ENCODE peak calls at places on chromosomes 7 and 10, in eight cellular contexts. R, L, Y, F, Q, X, V and S are unnamed samples.

GRCh38 chr7:151796091-151796870 is 80.6 kb downstream of the PRKAG2 start:
- DNase-seq in R (no peak), L (no peak), Y (peak), F (no peak), Q (peak), X (no peak), V (peak), S (no peak)

GRCh38 chr7:101816499-101817030 is 861 bp upstream of the CUX1 start:
- DNase-seq in R (peak), L (peak), Y (peak), F (no peak), Q (no peak), X (no peak), V (no peak), S (no peak)

GRCh38 chr7:19552576-19552975 is 156.3 kb downstream of the POLR1F start:
- DNase-seq in R (no peak), L (no peak), Y (no peak), F (no peak), Q (no peak), X (no peak), V (no peak), S (no peak)

GRCh38 chr10:78199019-78199418 is 165.4 kb downstream of the RPS24 start:
- DNase-seq in R (no peak), L (peak), Y (no peak), F (no peak), Q (no peak), X (no peak), V (no peak), S (no peak)

GRCh38 chr7:157688439-157689268 is 351.9 kb downstream of the DNAJB6 start:
- DNase-seq in R (no peak), L (peak), Y (no peak), F (no peak), Q (no peak), X (no peak), V (no peak), S (no peak)

GRCh38 chr7:47690902-47691558 is 109.1 kb upstream of the TNS3 start:
- DNase-seq in R (no peak), L (no peak), Y (no peak), F (no peak), Q (peak), X (peak), V (no peak), S (no peak)

GRCh38 chr7:29345590-29345989 is 151.0 kb downstream of the CHN2 start:
- DNase-seq in R (no peak), L (peak), Y (peak), F (no peak), Q (no peak), X (no peak), V (peak), S (peak)

GRCh38 chr7:120583835-120584586 is 273.9 kb downstream of the TSPAN12 start:
- DNase-seq in R (no peak), L (no peak), Y (no peak), F (no peak), Q (peak), X (peak), V (peak), S (no peak)

GRCh38 chr7:54792383-54792782 is 33.4 kb upstream of the SEC61G start:
- DNase-seq in R (no peak), L (no peak), Y (no peak), F (no peak), Q (no peak), X (no peak), V (no peak), S (no peak)

GRCh38 chr7:88254721-88255120 is 34.9 kb upstream of the SRI start:
- DNase-seq in R (no peak), L (no peak), Y (no peak), F (no peak), Q (peak), X (no peak), V (peak), S (no peak)

GRCh38 chr10:11663763-11664555 is 52.5 kb upstream of the USP6NL start:
- DNase-seq in R (no peak), L (no peak), Y (no peak), F (no peak), Q (no peak), X (no peak), V (no peak), S (no peak)

DNA sequence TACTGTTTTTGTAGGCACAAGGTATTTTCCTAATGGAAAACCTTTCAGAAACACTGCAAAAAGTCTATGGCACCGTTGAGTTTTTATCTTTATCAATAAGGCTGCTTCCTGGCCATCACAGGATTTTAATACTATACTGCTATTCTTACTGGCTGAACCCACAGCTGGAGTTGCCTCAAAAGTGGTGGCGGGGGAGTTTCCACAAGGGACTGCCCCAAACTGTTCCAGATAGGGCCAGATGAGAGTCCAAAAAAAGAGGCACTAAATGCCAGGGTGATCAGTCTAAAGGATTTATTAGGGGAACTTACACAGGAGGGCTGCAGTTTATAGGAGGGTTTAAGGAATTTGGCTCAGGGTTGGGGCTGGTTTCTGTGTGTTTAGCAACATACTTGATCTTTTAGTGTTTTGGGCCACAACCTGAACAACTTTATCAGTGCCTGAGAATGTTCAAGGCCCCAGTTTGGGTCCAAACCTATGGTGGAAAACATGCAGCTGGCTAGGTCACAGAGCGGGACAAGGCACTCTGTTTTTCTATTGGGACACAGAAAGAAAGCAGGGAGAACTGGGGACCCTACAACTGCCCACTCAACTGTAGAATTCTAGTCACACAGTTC is 41.4 kb downstream of the STAM start:
- DNase-seq in R (no peak), L (no peak), Y (no peak), F (no peak), Q (no peak), X (no peak), V (no peak), S (no peak)
- H3K27ac ChIP-seq in R (peak), L (no peak), Y (no peak), F (no peak), Q (no peak), X (no peak), V (no peak), S (no peak)

DNA sequence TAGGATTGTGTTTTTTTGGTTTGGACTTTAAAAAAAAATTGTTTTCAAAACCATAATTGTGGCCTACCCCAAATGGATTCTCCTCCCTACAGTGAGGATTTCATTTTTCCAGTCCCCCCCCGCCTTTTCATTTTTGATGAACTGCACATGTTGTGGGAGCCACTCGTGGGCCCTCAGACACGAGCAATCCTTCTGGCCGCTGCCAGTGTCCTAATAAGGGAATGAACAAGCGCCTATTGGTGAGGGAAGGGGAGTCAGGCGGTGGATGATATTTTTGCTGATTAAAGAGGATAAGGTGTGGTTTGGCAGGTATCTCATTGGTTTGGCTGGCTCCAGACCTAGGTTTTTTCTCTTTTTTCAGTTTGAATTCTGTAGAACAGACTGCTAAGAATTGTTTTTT is 78.7 kb upstream of the AGBL3 start:
- DNase-seq in R (no peak), L (no peak), Y (no peak), F (peak), Q (peak), X (no peak), V (no peak), S (no peak)
- H3K27ac ChIP-seq in R (no peak), L (no peak), Y (no peak), F (peak), Q (peak), X (no peak), V (no peak), S (no peak)

GRCh38 chr10:73886625-73887024 is 12.3 kb upstream of the CAMK2G start:
- DNase-seq in R (no peak), L (no peak), Y (no peak), F (no peak), Q (no peak), X (no peak), V (peak), S (no peak)

GRCh38 chr10:73888514-73888913 is 14.2 kb upstream of the CAMK2G start:
- DNase-seq in R (no peak), L (no peak), Y (no peak), F (no peak), Q (no peak), X (no peak), V (peak), S (no peak)

GRCh38 chr10:73887038-73888015 is 13.0 kb upstream of the CAMK2G start:
- DNase-seq in R (no peak), L (no peak), Y (peak), F (peak), Q (peak), X (peak), V (peak), S (peak)

GRCh38 chr10:73890261-73890660 is 15.9 kb upstream of the CAMK2G start:
- DNase-seq in R (no peak), L (no peak), Y (no peak), F (no peak), Q (no peak), X (no peak), V (no peak), S (no peak)

DNA sequence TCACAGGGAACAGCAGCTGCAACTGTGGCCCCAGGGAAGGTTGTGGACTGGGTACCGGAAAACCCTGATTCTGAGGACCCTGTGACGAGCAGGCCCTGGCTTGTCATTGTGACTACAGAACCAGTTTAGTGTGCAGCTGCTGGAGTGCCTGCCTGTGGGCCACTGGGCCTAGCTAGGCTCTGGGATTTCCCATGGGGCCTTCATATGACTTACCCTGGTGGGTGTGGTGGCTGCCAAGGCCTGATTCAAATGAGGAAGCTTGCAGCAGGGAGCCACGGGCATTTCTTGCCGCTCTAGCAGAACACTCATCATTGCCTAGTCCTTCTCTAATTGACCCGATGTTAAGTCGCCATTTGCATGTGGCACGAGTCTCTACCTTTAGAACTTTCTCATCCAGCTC is 14.7 kb upstream of the CAMK2G start:
- DNase-seq in R (no peak), L (no peak), Y (peak), F (no peak), Q (peak), X (no peak), V (peak), S (no peak)
- H3K27ac ChIP-seq in R (no peak), L (no peak), Y (peak), F (peak), Q (peak), X (no peak), V (peak), S (no peak)

GRCh38 chr10:109979215-109979614 is 28.6 kb upstream of the ADD3 start:
- DNase-seq in R (no peak), L (no peak), Y (no peak), F (no peak), Q (no peak), X (no peak), V (no peak), S (no peak)

GRCh38 chr10:109984013-109984412 is 23.8 kb upstream of the ADD3 start:
- DNase-seq in R (no peak), L (no peak), Y (no peak), F (no peak), Q (no peak), X (no peak), V (no peak), S (no peak)

GRCh38 chr10:109981641-109982040 is 26.1 kb upstream of the ADD3 start:
- DNase-seq in R (no peak), L (no peak), Y (no peak), F (no peak), Q (peak), X (no peak), V (no peak), S (no peak)

GRCh38 chr10:109982812-109983211 is 25.0 kb upstream of the ADD3 start:
- DNase-seq in R (no peak), L (no peak), Y (no peak), F (no peak), Q (no peak), X (no peak), V (no peak), S (no peak)

GRCh38 chr10:109982123-109982522 is 25.7 kb upstream of the ADD3 start:
- DNase-seq in R (no peak), L (no peak), Y (no peak), F (no peak), Q (peak), X (no peak), V (no peak), S (no peak)
- H3K27ac ChIP-seq in R (no peak), L (no peak), Y (peak), F (peak), Q (no peak), X (no peak), V (no peak), S (no peak)

DNA sequence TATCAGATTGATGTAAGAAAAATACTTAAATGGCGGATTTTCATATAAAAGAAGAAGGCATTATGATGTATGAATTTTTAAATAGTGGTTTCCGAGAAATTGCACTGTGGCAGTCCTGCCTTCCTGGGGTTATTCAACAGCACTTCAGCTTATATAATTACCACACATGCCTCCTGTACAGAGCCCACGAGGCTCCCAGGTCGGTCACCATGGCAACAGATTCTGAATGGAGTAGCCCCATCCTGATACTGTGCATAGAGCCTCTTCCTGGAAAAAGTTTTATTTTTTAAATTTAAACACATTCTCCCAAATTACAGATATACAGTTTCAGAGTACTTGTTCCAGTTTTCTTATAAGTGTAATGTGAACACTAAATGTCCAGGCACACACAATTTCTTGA is 15.9 kb upstream of the ASB4 start:
- DNase-seq in R (no peak), L (no peak), Y (no peak), F (no peak), Q (no peak), X (no peak), V (no peak), S (no peak)
- H3K27ac ChIP-seq in R (no peak), L (no peak), Y (no peak), F (no peak), Q (no peak), X (no peak), V (no peak), S (no peak)